ENCODE peak calls at places on chromosomes 16 and 17, in six cellular contexts. Y, E, Z, J, P and A are unnamed samples. For H3K4me1, the result is how much of the 10 kb centered on the place peaks cover.

GRCh38 chr16:8936421-8936820 is 27.3 kb downstream of the USP7 start:
- ATAC-seq in Y (peak), E (peak), Z (peak), J (peak), P (peak), A (peak)

GRCh38 chr17:40321502-40322416 is 12.8 kb downstream of the RARA start:
- ATAC-seq in Y (no peak), E (no peak), Z (no peak), J (no peak), P (no peak), A (no peak)

GRCh38 chr17:31389673-31390381 is 1.6 kb upstream of the RAB11FIP4 start:
- ATAC-seq in Y (no peak), E (peak), Z (no peak), J (peak), P (no peak), A (no peak)

GRCh38 chr17:78947235-78948153 is 22.3 kb upstream of the TIMP2 start:
- ATAC-seq in Y (no peak), E (peak), Z (peak), J (no peak), P (peak), A (no peak)

GRCh38 chr17:61562287-61562686 is 28.7 kb downstream of the NACA2 start:
- ATAC-seq in Y (no peak), E (no peak), Z (no peak), J (no peak), P (no peak), A (no peak)

GRCh38 chr17:76326306-76326705 is 18.2 kb upstream of the QRICH2 start:
- ATAC-seq in Y (no peak), E (no peak), Z (no peak), J (no peak), P (no peak), A (no peak)

GRCh38 chr16:58639230-58639629 is 9.6 kb upstream of the CNOT1 start:
- ATAC-seq in Y (no peak), E (no peak), Z (no peak), J (no peak), P (no peak), A (no peak)

GRCh38 chr17:7969434-7969833 is 33.0 kb upstream of the GUCY2D start:
- ATAC-seq in Y (no peak), E (no peak), Z (no peak), J (no peak), P (no peak), A (no peak)

GRCh38 chr17:28131592-28131991 is 89.1 kb downstream of the NLK start:
- ATAC-seq in Y (no peak), E (no peak), Z (no peak), J (no peak), P (no peak), A (no peak)

GRCh38 chr17:29074488-29074887 is 31.5 kb downstream of the PIPOX start:
- ATAC-seq in Y (no peak), E (no peak), Z (no peak), J (no peak), P (no peak), A (no peak)

GRCh38 chr16:85461814-85462404 is 151.2 kb upstream of the GSE1 start:
- ATAC-seq in Y (peak), E (peak), Z (peak), J (peak), P (peak), A (peak)

GRCh38 chr17:1083451-1084187 is 86.7 kb downstream of the TIMM22 start:
- ATAC-seq in Y (no peak), E (no peak), Z (no peak), J (no peak), P (no peak), A (no peak)

GRCh38 chr17:79501910-79502309 is 108.9 kb downstream of the RBFOX3 start:
- ATAC-seq in Y (no peak), E (no peak), Z (no peak), J (no peak), P (no peak), A (no peak)

GRCh38 chr17:48555183-48555615 is 10.3 kb upstream of the HOXB2 start:
- ATAC-seq in Y (peak), E (peak), Z (peak), J (peak), P (no peak), A (peak)

GRCh38 chr16:67885976-67886375 is 1.3 kb downstream of the NRN1L start:
- ATAC-seq in Y (no peak), E (no peak), Z (no peak), J (no peak), P (no peak), A (no peak)

GRCh38 chr16:56048425-56049100 is 142.7 kb upstream of the GNAO1 start:
- ATAC-seq in Y (peak), E (no peak), Z (peak), J (no peak), P (no peak), A (no peak)

GRCh38 chr17:80820331-80820730 is 171.3 kb upstream of the CHMP6 start:
- ATAC-seq in Y (no peak), E (no peak), Z (no peak), J (no peak), P (no peak), A (no peak)

GRCh38 chr17:83081561-83082201 is 2.3 kb downstream of the METRNL start:
- ATAC-seq in Y (peak), E (no peak), Z (peak), J (no peak), P (no peak), A (peak)

GRCh38 chr17:35239823-35240222 is 3.0 kb upstream of the SLFN5 start:
- ATAC-seq in Y (no peak), E (no peak), Z (no peak), J (no peak), P (no peak), A (no peak)

GRCh38 chr16:27515874-27516353 is 33.8 kb downstream of the GTF3C1 start:
- ATAC-seq in Y (peak), E (peak), Z (peak), J (peak), P (peak), A (no peak)

GRCh38 chr17:2202996-2203575 is 100.5 kb downstream of the SMG6 start:
- ATAC-seq in Y (no peak), E (no peak), Z (no peak), J (no peak), P (no peak), A (no peak)

GRCh38 chr16:83851473-83851872 is 43.7 kb downstream of the HSBP1 start:
- ATAC-seq in Y (no peak), E (no peak), Z (no peak), J (no peak), P (peak), A (no peak)

GRCh38 chr17:38881600-38882191 is 11.8 kb downstream of the LASP1 start:
- ATAC-seq in Y (peak), E (no peak), Z (peak), J (peak), P (no peak), A (peak)

GRCh38 chr16:27389272-27389961 is 12.6 kb upstream of the IL21R start:
- ATAC-seq in Y (peak), E (no peak), Z (no peak), J (no peak), P (no peak), A (no peak)

GRCh38 chr16:49747654-49748053 is 108.3 kb downstream of the ZNF423 start:
- ATAC-seq in Y (no peak), E (no peak), Z (no peak), J (no peak), P (no peak), A (peak)

GRCh38 chr17:27519550-27519949 is 63.3 kb downstream of the KSR1 start:
- ATAC-seq in Y (peak), E (peak), Z (no peak), J (peak), P (no peak), A (no peak)

GRCh38 chr17:81063488-81064093 is 28.6 kb downstream of the BAIAP2 start:
- ATAC-seq in Y (no peak), E (no peak), Z (no peak), J (no peak), P (no peak), A (no peak)

GRCh38 chr17:67326440-67326839 is 39.9 kb downstream of the PSMD12 start:
- ATAC-seq in Y (no peak), E (no peak), Z (no peak), J (no peak), P (no peak), A (no peak)

GRCh38 chr16:19718624-19718965 is 524 bp downstream of the IQCK start:
- ATAC-seq in Y (no peak), E (peak), Z (no peak), J (no peak), P (peak), A (no peak)

GRCh38 chr16:50360779-50361178 is 8.0 kb downstream of the BRD7 start:
- ATAC-seq in Y (peak), E (no peak), Z (no peak), J (no peak), P (no peak), A (no peak)

GRCh38 chr16:48583075-48584065 is 26.6 kb downstream of the N4BP1 start:
- ATAC-seq in Y (no peak), E (no peak), Z (peak), J (no peak), P (no peak), A (no peak)

GRCh38 chr16:72554935-72555334 is 383.0 kb upstream of the PMFBP1 start:
- ATAC-seq in Y (no peak), E (no peak), Z (no peak), J (no peak), P (no peak), A (no peak)

GRCh38 chr16:72532896-72533295 is 360.9 kb upstream of the PMFBP1 start:
- ATAC-seq in Y (no peak), E (no peak), Z (no peak), J (no peak), P (no peak), A (no peak)

DNA sequence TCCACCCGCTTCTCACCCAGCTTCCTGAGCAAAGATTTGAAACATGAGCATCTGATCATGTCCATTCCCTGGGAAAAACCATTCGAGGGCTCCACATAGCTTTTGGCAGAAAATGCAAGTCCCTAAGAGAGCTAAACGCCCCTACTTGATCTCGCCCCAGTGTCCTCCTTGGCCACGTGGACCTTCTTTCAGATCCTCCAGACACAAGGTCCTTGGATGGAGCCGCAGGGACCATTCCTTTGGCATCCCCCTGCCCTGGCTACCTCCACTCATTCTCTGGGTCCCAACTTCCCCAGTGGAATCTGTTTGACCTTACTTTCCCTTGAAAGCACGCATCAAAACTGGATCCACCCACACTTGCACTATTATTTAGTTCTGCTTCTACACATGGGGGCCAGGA is 146.5 kb downstream of the SDK2 start:
- ATAC-seq in Y (no peak), E (no peak), Z (no peak), J (no peak), P (no peak), A (no peak)
- H3K4me1 ChIP-seq in Y (under half), E (under half), Z (under half), J (under half), P (under half), A (under half)

GRCh38 chr16:30761928-30762902 is at the start of the genes CFAP119 and RNF40:
- ATAC-seq in Y (peak), E (peak), Z (peak), J (peak), P (peak), A (peak)
- TF ChIP-seq EP300 in Y (no peak), E (no peak), Z (no peak), J (no peak), P (peak), A (no peak)

GRCh38 chr16:1455190-1456171 is 11.1 kb upstream of the CCDC154 start:
- ATAC-seq in Y (no peak), E (no peak), Z (no peak), J (no peak), P (no peak), A (no peak)
- TF ChIP-seq POLR2A in Y (no peak), E (no peak), Z (no peak), J (no peak), P (no peak), A (no peak)

GRCh38 chr16:29820730-29821662 is 734 bp downstream of the MVP start:
- ATAC-seq in Y (peak), E (peak), Z (peak), J (no peak), P (no peak), A (no peak)
- H3K4me1 ChIP-seq in Y (under half), E (half or more), Z (half or more), J (half or more), P (half or more), A (under half)

DNA sequence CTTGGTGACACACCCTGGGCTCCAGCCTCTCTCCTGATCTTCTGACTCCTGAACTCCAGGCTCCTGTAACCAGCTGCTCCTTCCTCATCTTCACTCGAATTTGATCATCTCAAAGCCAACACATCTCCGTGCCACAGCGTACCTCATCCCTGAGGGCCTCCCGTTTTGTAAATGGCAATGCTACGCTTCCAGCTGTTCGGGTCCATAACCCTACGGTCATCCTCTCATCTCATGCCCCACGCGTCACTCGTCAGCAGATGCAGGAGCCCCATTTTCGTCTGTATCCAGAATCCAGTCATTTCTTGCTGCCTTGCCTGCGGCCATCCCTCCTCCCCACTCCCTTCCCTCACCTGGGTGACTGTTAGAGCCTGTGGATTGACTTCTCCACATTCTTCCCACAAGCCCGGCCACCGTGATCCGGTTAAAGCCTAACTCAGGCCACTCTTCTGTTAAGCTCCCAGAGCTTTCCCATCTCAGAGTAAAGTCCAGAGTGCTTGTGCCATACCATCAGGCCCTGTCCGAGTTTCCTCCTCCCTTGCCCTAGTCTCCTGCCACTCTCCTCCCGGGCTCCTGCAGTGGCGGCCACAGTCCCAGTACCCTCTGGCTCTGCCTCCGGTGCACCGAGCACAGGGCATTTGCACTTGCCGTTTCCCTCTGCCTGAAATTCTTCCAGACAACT is 20.3 kb upstream of the AKTIP start:
- ATAC-seq in Y (no peak), E (no peak), Z (no peak), J (no peak), P (peak), A (no peak)
- TF ChIP-seq EP300 in Y (no peak), E (no peak), Z (no peak), J (no peak), P (no peak), A (no peak)

DNA sequence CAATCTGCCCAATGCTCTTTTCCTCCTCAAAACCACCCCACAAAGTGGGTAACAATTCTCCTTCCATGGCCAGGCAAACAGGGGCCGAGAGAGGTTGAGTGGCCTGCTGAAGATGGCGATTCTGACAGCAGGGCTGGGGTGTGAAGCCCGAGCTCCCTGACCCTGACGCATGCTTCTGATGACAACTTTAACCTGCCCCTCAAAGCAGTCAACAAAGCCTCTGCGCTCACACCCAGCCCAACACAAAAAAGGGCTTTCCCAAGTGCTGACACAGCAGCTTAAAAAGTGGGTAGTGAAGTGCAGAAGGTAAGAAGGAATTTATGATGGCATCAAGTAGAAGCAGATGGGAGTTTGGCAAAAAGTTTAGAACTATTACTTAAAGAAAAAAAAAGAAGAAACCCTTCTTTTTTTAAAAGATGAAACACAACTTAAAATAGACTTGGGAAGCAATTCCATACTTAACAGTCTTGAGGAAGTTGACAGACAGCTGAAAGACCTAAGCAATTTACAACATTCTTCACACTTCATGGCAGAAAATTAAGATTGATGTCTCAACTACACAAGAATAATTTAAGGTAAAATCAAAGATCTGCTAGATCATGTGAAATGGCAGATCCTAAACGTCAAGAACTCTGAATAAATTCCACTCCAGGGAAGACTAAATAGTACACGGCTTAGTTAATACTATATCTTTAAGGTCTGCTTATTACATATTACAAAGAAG is 133.9 kb downstream of the PARN start:
- ATAC-seq in Y (no peak), E (no peak), Z (no peak), J (no peak), P (no peak), A (no peak)
- TF ChIP-seq POLR2A in Y (no peak), E (no peak), Z (no peak), J (no peak), P (no peak), A (no peak)